ENCODE peak calls at places on chromosomes 3 and 15, in eight cellular contexts. R, B, A, Q, L, Y, V and C are unnamed samples.
A peak's percentile ranks its signal among the peaks of the same experiment; 100 is the strongest.

GRCh38 chr3:11140054-11140712 is 14.1 kb upstream of the HRH1 start:
- DNase-seq in R (no peak), B (no peak), A (no peak), Q (peak; percentile 89), L (no peak), Y (peak; percentile 67), V (no peak), C (no peak)

GRCh38 chr3:5758699-5759098 is 571.2 kb downstream of the EDEM1 start:
- DNase-seq in R (no peak), B (no peak), A (no peak), Q (no peak), L (no peak), Y (no peak), V (no peak), C (no peak)

GRCh38 chr3:109731639-109732473 is 394.5 kb upstream of the DPPA4 start:
- DNase-seq in R (peak; percentile 64), B (peak; percentile 54), A (peak; percentile 20), Q (peak; percentile 77), L (peak; percentile 46), Y (peak; percentile 15), V (peak; percentile 50), C (peak; percentile 55)

GRCh38 chr15:96348112-96349027 is 17.9 kb downstream of the NR2F2 start:
- DNase-seq in R (peak; percentile 47), B (no peak), A (no peak), Q (no peak), L (no peak), Y (no peak), V (no peak), C (no peak)

GRCh38 chr3:29668233-29668632 is 387.4 kb downstream of the RBMS3 start:
- DNase-seq in R (no peak), B (no peak), A (no peak), Q (no peak), L (no peak), Y (no peak), V (no peak), C (no peak)

GRCh38 chr3:173221010-173221409 is 80.0 kb upstream of the SPATA16 start:
- DNase-seq in R (peak; percentile 5), B (no peak), A (no peak), Q (peak; percentile 0), L (no peak), Y (no peak), V (no peak), C (no peak)

GRCh38 chr3:42130007-42130328 is 38.8 kb downstream of the TRAK1 start:
- DNase-seq in R (no peak), B (no peak), A (no peak), Q (no peak), L (no peak), Y (no peak), V (no peak), C (no peak)

GRCh38 chr15:67723294-67724024 is 101.8 kb upstream of the SKOR1 start:
- DNase-seq in R (no peak), B (no peak), A (no peak), Q (no peak), L (no peak), Y (no peak), V (no peak), C (no peak)

GRCh38 chr3:165339753-165340152 is 143.6 kb upstream of the SLITRK3 start:
- DNase-seq in R (peak; percentile 8), B (no peak), A (no peak), Q (peak; percentile 57), L (no peak), Y (no peak), V (peak; percentile 18), C (no peak)

GRCh38 chr3:99686955-99687612 is 48.7 kb downstream of the COL8A1 start:
- DNase-seq in R (peak; percentile 69), B (peak; percentile 81), A (peak; percentile 47), Q (peak; percentile 82), L (peak; percentile 54), Y (peak; percentile 52), V (peak; percentile 53), C (peak; percentile 76)

GRCh38 chr15:39852237-39852636 is 67.8 kb downstream of the GPR176 start:
- DNase-seq in R (no peak), B (no peak), A (no peak), Q (peak; percentile 96), L (no peak), Y (no peak), V (no peak), C (no peak)

GRCh38 chr3:56197991-56198390 is 270.3 kb downstream of the ERC2 start:
- DNase-seq in R (no peak), B (no peak), A (no peak), Q (no peak), L (no peak), Y (no peak), V (no peak), C (no peak)

GRCh38 chr3:127706785-127707351 is 34.1 kb downstream of the ABTB1 start:
- DNase-seq in R (no peak), B (peak; percentile 48), A (no peak), Q (no peak), L (no peak), Y (no peak), V (no peak), C (no peak)

GRCh38 chr15:70327328-70328136 is 229.8 kb upstream of the TLE3 start:
- DNase-seq in R (no peak), B (no peak), A (no peak), Q (peak; percentile 95), L (no peak), Y (no peak), V (peak; percentile 84), C (no peak)

GRCh38 chr3:188400494-188401243 is 246.7 kb downstream of the LPP start:
- DNase-seq in R (no peak), B (no peak), A (no peak), Q (no peak), L (no peak), Y (peak; percentile 29), V (no peak), C (no peak)

GRCh38 chr3:173632945-173633344 is 235.4 kb downstream of the NLGN1 start:
- DNase-seq in R (no peak), B (no peak), A (no peak), Q (no peak), L (no peak), Y (no peak), V (no peak), C (no peak)

GRCh38 chr15:55277116-55277564 is 12.5 kb downstream of the RAB27A start:
- DNase-seq in R (no peak), B (no peak), A (no peak), Q (no peak), L (no peak), Y (peak; percentile 69), V (no peak), C (no peak)

GRCh38 chr3:54957711-54958110 is 29.9 kb upstream of the LRTM1 start:
- DNase-seq in R (no peak), B (no peak), A (no peak), Q (no peak), L (no peak), Y (no peak), V (peak; percentile 79), C (no peak)

GRCh38 chr3:71681224-71681668 is 44.0 kb downstream of the EIF4E3 start:
- DNase-seq in R (peak; percentile 71), B (peak; percentile 75), A (peak; percentile 23), Q (peak; percentile 67), L (peak; percentile 74), Y (peak; percentile 49), V (peak; percentile 51), C (peak; percentile 51)

GRCh38 chr3:39362812-39363211 is 20.4 kb upstream of the SLC25A38 start:
- DNase-seq in R (no peak), B (no peak), A (no peak), Q (no peak), L (no peak), Y (no peak), V (no peak), C (no peak)

GRCh38 chr3:132344666-132345280 is 27.6 kb downstream of the ACP3 start:
- DNase-seq in R (no peak), B (no peak), A (no peak), Q (peak; percentile 37), L (no peak), Y (no peak), V (no peak), C (no peak)

GRCh38 chr3:154294016-154294415 is 30.3 kb downstream of the DHX36 start:
- DNase-seq in R (no peak), B (no peak), A (no peak), Q (no peak), L (no peak), Y (no peak), V (no peak), C (no peak)
- TF ChIP-seq CTCF in R (no peak), B (no peak), A (no peak), Q (no peak), L (no peak), Y (no peak), V (no peak), C (no peak)

GRCh38 chr3:94990952-94991705 is 928.3 kb downstream of the NSUN3 start:
- DNase-seq in R (no peak), B (no peak), A (no peak), Q (no peak), L (no peak), Y (no peak), V (no peak), C (no peak)
- TF ChIP-seq CTCF in R (no peak), B (no peak), A (peak; percentile 15), Q (no peak), L (no peak), Y (no peak), V (no peak), C (no peak)

GRCh38 chr15:29514931-29515330 is 245.3 kb upstream of the NSMCE3 start:
- DNase-seq in R (no peak), B (no peak), A (no peak), Q (no peak), L (no peak), Y (no peak), V (no peak), C (no peak)
- TF ChIP-seq CTCF in R (no peak), B (no peak), A (no peak), Q (no peak), L (no peak), Y (no peak), V (no peak), C (no peak)

GRCh38 chr15:63512148-63512547 is 7.8 kb downstream of the USP3 start:
- DNase-seq in R (no peak), B (no peak), A (no peak), Q (no peak), L (no peak), Y (no peak), V (no peak), C (no peak)

GRCh38 chr15:63509056-63509696 is 4.8 kb downstream of the USP3 start:
- DNase-seq in R (no peak), B (no peak), A (no peak), Q (no peak), L (no peak), Y (no peak), V (no peak), C (no peak)

GRCh38 chr15:63509933-63510547 is 5.6 kb downstream of the USP3 start:
- DNase-seq in R (no peak), B (no peak), A (no peak), Q (peak; percentile 78), L (no peak), Y (no peak), V (no peak), C (no peak)

GRCh38 chr15:63507878-63508818 is 3.8 kb downstream of the USP3 start:
- DNase-seq in R (no peak), B (no peak), A (no peak), Q (no peak), L (no peak), Y (no peak), V (no peak), C (no peak)

DNA sequence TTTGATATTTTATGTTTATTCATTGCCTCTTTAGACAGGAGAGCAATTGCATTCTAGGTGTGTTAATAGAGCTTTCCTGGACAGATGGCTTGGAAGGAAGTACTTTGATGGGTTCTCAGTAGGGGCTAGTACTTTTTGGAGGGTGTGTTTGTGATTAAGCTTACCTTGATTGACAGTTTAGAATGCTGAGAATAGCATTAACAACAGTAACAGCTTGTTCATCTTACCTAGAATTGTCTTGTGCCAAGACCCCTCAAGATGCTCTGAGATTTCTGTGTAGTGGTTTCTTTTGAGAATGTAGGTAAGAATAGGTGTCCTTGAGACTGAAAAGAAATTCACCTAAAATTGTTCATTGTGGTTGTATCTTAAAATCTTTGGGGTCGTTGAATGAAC is 6.2 kb downstream of the USP3 start:
- DNase-seq in R (no peak), B (no peak), A (no peak), Q (no peak), L (no peak), Y (no peak), V (no peak), C (no peak)
- TF ChIP-seq CTCF in R (no peak), B (no peak), A (no peak), Q (no peak), L (no peak), Y (no peak), V (no peak), C (no peak)